ENCODE peak calls at places on chromosomes 4 and X, in four cellular contexts. One of them, this sample, is unnamed.

GRCh38 chrX:40104649-40105015 is 6.9 kb upstream of the BCOR start:
- DNase-seq in pancreas: peak; percentile 54
- DNase-seq in body of pancreas: peak; percentile 64
- DNase-seq in GM23338: no peak
- DNase-seq in this sample: peak; percentile 54

GRCh38 chr4:77804471-77804870 is 14.7 kb downstream of the CNOT6L start:
- DNase-seq in pancreas: no peak
- DNase-seq in body of pancreas: no peak
- DNase-seq in GM23338: no peak
- DNase-seq in this sample: no peak

GRCh38 chr4:107835409-107835808 is 10.7 kb downstream of the SGMS2 start:
- DNase-seq in pancreas: no peak
- DNase-seq in body of pancreas: no peak
- DNase-seq in GM23338: no peak
- DNase-seq in this sample: no peak

GRCh38 chr4:85837334-85837733 is 362.4 kb downstream of the ARHGAP24 start:
- DNase-seq in pancreas: no peak
- DNase-seq in body of pancreas: no peak
- DNase-seq in GM23338: no peak
- DNase-seq in this sample: no peak

GRCh38 chr4:149790172-149790907 is 25.3 kb downstream of the IQCM start:
- DNase-seq in pancreas: no peak
- DNase-seq in body of pancreas: no peak
- DNase-seq in GM23338: no peak
- DNase-seq in this sample: peak; percentile 73

GRCh38 chrX:69109706-69110635 is 55.3 kb downstream of the PJA1 start:
- DNase-seq in pancreas: no peak
- DNase-seq in body of pancreas: no peak
- DNase-seq in GM23338: no peak
- DNase-seq in this sample: no peak

GRCh38 chr4:5893591-5893990 is 705 bp upstream of the CRMP1 start:
- DNase-seq in pancreas: no peak
- DNase-seq in body of pancreas: no peak
- DNase-seq in GM23338: no peak
- DNase-seq in this sample: no peak

GRCh38 chr4:182245541-182246245 is 2.5 kb downstream of the TENM3 start:
- DNase-seq in pancreas: no peak
- DNase-seq in body of pancreas: no peak
- DNase-seq in GM23338: no peak
- DNase-seq in this sample: no peak

GRCh38 chrX:129658429-129658828 is 3.7 kb upstream of the APLN start:
- DNase-seq in pancreas: no peak
- DNase-seq in body of pancreas: no peak
- DNase-seq in GM23338: no peak
- DNase-seq in this sample: no peak

GRCh38 chrX:42678133-42678532 is 99.8 kb downstream of the PPP1R2C start:
- DNase-seq in pancreas: peak; percentile 23
- DNase-seq in body of pancreas: peak; percentile 45
- DNase-seq in GM23338: peak; percentile 4
- DNase-seq in this sample: no peak

GRCh38 chr4:140426610-140427103 is 791 bp downstream of the CLGN start:
- DNase-seq in pancreas: no peak
- DNase-seq in body of pancreas: no peak
- DNase-seq in GM23338: peak; percentile 59
- DNase-seq in this sample: no peak

GRCh38 chr4:184475096-184475461 is 729 bp upstream of the IRF2 start:
- DNase-seq in pancreas: peak; percentile 31
- DNase-seq in body of pancreas: peak; percentile 44
- DNase-seq in GM23338: peak; percentile 53
- DNase-seq in this sample: peak; percentile 69

GRCh38 chr4:72076562-72076961 is 44.8 kb downstream of the NPFFR2 start:
- DNase-seq in pancreas: no peak
- DNase-seq in body of pancreas: no peak
- DNase-seq in GM23338: no peak
- DNase-seq in this sample: no peak

GRCh38 chr4:7861440-7861881 is 78.2 kb downstream of the AFAP1 start:
- DNase-seq in pancreas: no peak
- DNase-seq in body of pancreas: no peak
- DNase-seq in GM23338: peak; percentile 81
- DNase-seq in this sample: no peak

GRCh38 chrX:22712942-22713341 is 286.8 kb upstream of the DDX53 start:
- DNase-seq in pancreas: no peak
- DNase-seq in body of pancreas: no peak
- DNase-seq in GM23338: no peak
- DNase-seq in this sample: no peak

GRCh38 chrX:110268875-110269274 is 49.0 kb downstream of the AMMECR1 start:
- DNase-seq in pancreas: no peak
- DNase-seq in body of pancreas: no peak
- DNase-seq in GM23338: no peak
- DNase-seq in this sample: no peak

GRCh38 chrX:26586570-26586969 is 370.6 kb downstream of the MAGEB5 start:
- DNase-seq in pancreas: no peak
- DNase-seq in body of pancreas: no peak
- DNase-seq in GM23338: no peak
- DNase-seq in this sample: no peak

GRCh38 chrX:6661731-6662130 is 126.8 kb upstream of the VCX3A start:
- DNase-seq in pancreas: no peak
- DNase-seq in body of pancreas: no peak
- DNase-seq in GM23338: no peak
- DNase-seq in this sample: no peak

GRCh38 chr4:182085051-182085480 is 158.1 kb upstream of the TENM3 start:
- DNase-seq in pancreas: no peak
- DNase-seq in body of pancreas: no peak
- DNase-seq in GM23338: peak; percentile 78
- DNase-seq in this sample: no peak

GRCh38 chr4:22474636-22475310 is 41.1 kb downstream of the ADGRA3 start:
- DNase-seq in pancreas: no peak
- DNase-seq in body of pancreas: no peak
- DNase-seq in GM23338: no peak
- DNase-seq in this sample: no peak

GRCh38 chr4:123841431-123842121 is 445.0 kb downstream of the SPRY1 start:
- DNase-seq in pancreas: no peak
- DNase-seq in body of pancreas: no peak
- DNase-seq in GM23338: no peak
- DNase-seq in this sample: no peak

GRCh38 chr4:81215219-81215892 is at the start of gene PRKG2:
- DNase-seq in pancreas: no peak
- DNase-seq in body of pancreas: no peak
- DNase-seq in GM23338: peak; percentile 52
- DNase-seq in this sample: no peak

GRCh38 chr4:90084277-90084966 is 42.8 kb upstream of the CCSER1 start:
- DNase-seq in pancreas: no peak
- DNase-seq in body of pancreas: no peak
- DNase-seq in GM23338: no peak
- DNase-seq in this sample: no peak

GRCh38 chr4:100782356-100782755 is 264.5 kb upstream of the EMCN start:
- DNase-seq in pancreas: no peak
- DNase-seq in body of pancreas: no peak
- DNase-seq in GM23338: no peak
- DNase-seq in this sample: no peak

GRCh38 chr4:186606593-186606992 is 51.2 kb upstream of the MTNR1A start:
- DNase-seq in pancreas: no peak
- DNase-seq in body of pancreas: no peak
- DNase-seq in GM23338: no peak
- DNase-seq in this sample: no peak

GRCh38 chrX:13599491-13599890 is 30.1 kb downstream of the EGFL6 start:
- DNase-seq in pancreas: no peak
- DNase-seq in body of pancreas: no peak
- DNase-seq in GM23338: no peak
- DNase-seq in this sample: no peak

GRCh38 chrX:122154019-122154418 is 1030.1 kb upstream of the GRIA3 start:
- DNase-seq in pancreas: no peak
- DNase-seq in body of pancreas: no peak
- DNase-seq in GM23338: no peak
- DNase-seq in this sample: no peak

GRCh38 chr4:160375746-160376452 is 1273.0 kb downstream of the RAPGEF2 start:
- DNase-seq in pancreas: no peak
- DNase-seq in body of pancreas: no peak
- DNase-seq in GM23338: no peak
- DNase-seq in this sample: no peak

GRCh38 chr4:126479709-126480108 is 1153.0 kb upstream of the INTU start:
- DNase-seq in pancreas: no peak
- DNase-seq in body of pancreas: no peak
- DNase-seq in GM23338: peak; percentile 59
- DNase-seq in this sample: no peak

DNA sequence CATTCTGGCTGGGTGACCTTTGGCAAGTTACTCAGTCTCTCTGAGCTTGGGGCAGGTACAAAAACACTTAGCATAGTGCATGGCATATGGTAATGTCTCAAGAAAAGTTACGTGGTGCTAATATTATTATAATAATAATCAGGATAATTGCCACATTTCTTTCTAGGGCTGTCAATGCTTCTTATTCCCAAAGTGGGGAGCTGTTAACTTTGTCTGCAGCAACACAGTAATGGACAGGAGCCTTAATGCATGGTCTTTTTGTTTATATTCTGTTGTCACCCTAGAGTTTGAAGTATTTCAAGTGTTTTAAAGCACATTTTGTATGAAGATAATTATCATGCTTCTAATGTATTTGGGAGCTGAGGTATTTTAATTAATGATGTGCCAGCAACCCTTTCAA is 121.8 kb downstream of the FHIP1A start:
- DNase-seq in pancreas: no peak
- DNase-seq in body of pancreas: no peak
- DNase-seq in GM23338: no peak
- DNase-seq in this sample: no peak
- TF ChIP-seq CTCF in pancreas: no peak
- TF ChIP-seq CTCF in body of pancreas: no peak
- TF ChIP-seq CTCF in GM23338: peak; percentile 53
- TF ChIP-seq CTCF in this sample: no peak

DNA sequence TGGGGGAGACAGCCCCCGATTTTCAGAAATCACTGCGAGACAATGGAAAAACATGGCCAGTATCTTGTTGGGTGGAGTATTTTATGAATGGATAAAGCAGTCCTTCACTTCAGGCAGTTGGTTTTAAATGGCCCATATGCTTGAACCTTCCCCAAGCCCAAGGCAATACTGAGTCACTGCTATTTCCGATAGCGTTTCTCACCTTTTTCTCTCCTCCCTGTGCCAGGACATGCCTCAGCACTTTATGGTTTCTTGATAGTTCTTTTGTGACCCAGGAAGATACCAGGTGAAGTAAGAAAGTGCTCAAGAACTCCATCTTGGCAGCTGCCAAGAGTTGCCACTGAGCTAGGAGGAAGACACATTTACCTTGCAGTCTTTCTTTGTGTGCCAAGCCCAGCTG is 26.8 kb upstream of the ESX1 start:
- DNase-seq in pancreas: no peak
- DNase-seq in body of pancreas: no peak
- DNase-seq in GM23338: no peak
- DNase-seq in this sample: no peak
- H3K27ac ChIP-seq in pancreas: no peak overlapping the region
- H3K27ac ChIP-seq in body of pancreas: no peak overlapping the region
- H3K27ac ChIP-seq in GM23338: no peak overlapping the region
- H3K27ac ChIP-seq in this sample: no peak overlapping the region

GRCh38 chr4:188218392-188218791 is 79.2 kb downstream of the TRIML1 start:
- DNase-seq in pancreas: no peak
- DNase-seq in body of pancreas: no peak
- DNase-seq in GM23338: peak; percentile 60
- DNase-seq in this sample: no peak
- H3K4me1 ChIP-seq in pancreas: no peaks in the 10 kb centered on the region
- H3K4me1 ChIP-seq in body of pancreas: no peaks in the 10 kb centered on the region
- H3K4me1 ChIP-seq in GM23338: peaks cover 6% of the 10 kb centered on the region
- H3K4me1 ChIP-seq in this sample: no peaks in the 10 kb centered on the region

GRCh38 chr4:105946771-105947170 is 51.5 kb downstream of the NPNT start:
- DNase-seq in pancreas: no peak
- DNase-seq in body of pancreas: no peak
- DNase-seq in GM23338: no peak
- DNase-seq in this sample: no peak
- TF ChIP-seq CTCF in pancreas: no peak
- TF ChIP-seq CTCF in body of pancreas: no peak
- TF ChIP-seq CTCF in GM23338: no peak
- TF ChIP-seq CTCF in this sample: no peak

GRCh38 chr4:2791518-2792395 is 1.1 kb upstream of the SH3BP2 start:
- DNase-seq in pancreas: peak; percentile 35
- DNase-seq in body of pancreas: no peak
- DNase-seq in GM23338: peak; percentile 48
- DNase-seq in this sample: no peak

GRCh38 chr4:2792396-2792710 is 532 bp upstream of the SH3BP2 start:
- DNase-seq in pancreas: no peak
- DNase-seq in body of pancreas: no peak
- DNase-seq in GM23338: no peak
- DNase-seq in this sample: no peak

GRCh38 chr4:2793920-2794706 is 1.2 kb downstream of the SH3BP2 start:
- DNase-seq in pancreas: peak; percentile 75
- DNase-seq in body of pancreas: peak; percentile 85
- DNase-seq in GM23338: no peak
- DNase-seq in this sample: peak; percentile 59

GRCh38 chr4:2793578-2793919 is 664 bp downstream of the SH3BP2 start:
- DNase-seq in pancreas: peak; percentile 41
- DNase-seq in body of pancreas: no peak
- DNase-seq in GM23338: peak; percentile 58
- DNase-seq in this sample: no peak

DNA sequence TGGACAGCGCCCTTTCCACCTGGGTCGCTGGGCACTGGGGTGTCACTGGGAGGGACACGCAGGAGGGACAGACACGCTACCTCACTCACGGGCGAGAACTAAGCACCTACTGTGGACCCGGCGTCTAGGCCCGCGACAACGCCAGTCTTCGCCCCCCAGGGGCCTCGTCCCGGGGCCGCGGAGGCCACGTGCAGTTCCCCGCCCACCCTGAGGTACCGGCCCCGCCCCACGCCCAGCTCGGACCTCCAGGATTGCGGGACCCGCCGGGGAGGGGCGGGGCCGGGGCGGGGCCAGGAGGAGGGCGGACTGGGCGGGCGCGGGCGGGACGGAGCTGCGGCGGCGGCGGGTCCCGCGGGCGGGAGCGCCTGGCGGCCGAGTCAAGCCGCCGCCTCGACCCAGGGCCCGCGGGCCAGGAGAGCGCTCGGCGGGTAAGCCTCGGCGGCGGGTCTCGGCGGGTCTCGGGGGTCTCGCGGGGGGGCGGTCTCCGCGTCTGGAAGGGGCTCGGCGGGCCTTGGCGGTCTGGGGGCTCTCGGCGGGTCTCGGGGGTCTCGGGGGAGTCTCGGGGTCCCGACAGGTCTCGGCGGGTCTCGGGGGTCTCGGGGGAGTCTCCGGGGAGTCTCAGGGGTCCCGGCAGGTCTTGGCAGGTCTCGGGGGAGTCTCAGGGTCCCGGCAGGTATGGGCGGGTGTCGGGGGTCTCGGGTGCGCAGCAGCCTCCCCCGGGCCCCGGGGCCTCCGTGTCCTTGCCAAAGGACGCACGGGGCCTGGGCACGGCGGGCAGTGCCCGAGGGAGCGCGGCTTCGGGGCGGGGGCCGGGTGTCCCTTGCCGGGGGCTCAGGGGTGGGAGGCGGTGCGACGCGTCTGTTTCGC is at the start of gene SH3BP2:
- DNase-seq in pancreas: peak; percentile 78
- DNase-seq in body of pancreas: peak; percentile 84
- DNase-seq in GM23338: peak; percentile 90
- DNase-seq in this sample: peak; percentile 82
- H3K27ac ChIP-seq in pancreas: peak within 1 kb of the TSS; percentile 85
- H3K27ac ChIP-seq in body of pancreas: peak within 1 kb of the TSS; percentile 80
- H3K27ac ChIP-seq in GM23338: no peak within 1 kb of the TSS
- H3K27ac ChIP-seq in this sample: peak within 1 kb of the TSS; percentile 70

GRCh38 chr4:108850407-108850709 is 87.5 kb upstream of the ETNPPL start:
- DNase-seq in pancreas: no peak
- DNase-seq in body of pancreas: no peak
- DNase-seq in GM23338: no peak
- DNase-seq in this sample: no peak
- H3K4me1 ChIP-seq in pancreas: no peaks in the 10 kb centered on the region
- H3K4me1 ChIP-seq in body of pancreas: no peaks in the 10 kb centered on the region
- H3K4me1 ChIP-seq in GM23338: peaks cover 10% of the 10 kb centered on the region
- H3K4me1 ChIP-seq in this sample: peaks cover 4% of the 10 kb centered on the region